ENCODE peak calls at places on chromosomes 11 and 22, in seven cellular contexts. I, J, H, F, Z, M and S are unnamed samples.
A peak's percentile ranks its signal among the peaks of the same experiment; 100 is the strongest.

GRCh38 chr11:1679881-1680280 is 17.1 kb upstream of the KRTAP5-6 start:
- DNase-seq in I (no peak), J (no peak), H (no peak), F (no peak), Z (no peak), M (no peak), S (no peak)

GRCh38 chr11:86606270-86606848 is 66.1 kb downstream of the ME3 start:
- DNase-seq in I (no peak), J (no peak), H (no peak), F (no peak), Z (no peak), M (no peak), S (no peak)

GRCh38 chr11:69905611-69906452 is 86.6 kb upstream of the FGF3 start:
- DNase-seq in I (no peak), J (peak; percentile 81), H (no peak), F (no peak), Z (no peak), M (no peak), S (no peak)

GRCh38 chr22:29136715-29137700 is 64.2 kb downstream of the KREMEN1 start:
- DNase-seq in I (no peak), J (no peak), H (no peak), F (no peak), Z (no peak), M (no peak), S (no peak)

GRCh38 chr11:38130514-38130913 is 1532.5 kb upstream of the RAG2 start:
- DNase-seq in I (no peak), J (no peak), H (no peak), F (no peak), Z (no peak), M (no peak), S (no peak)

GRCh38 chr11:65810046-65810868 is 23.4 kb downstream of the OVOL1 start:
- DNase-seq in I (no peak), J (no peak), H (peak; percentile 32), F (no peak), Z (peak; percentile 27), M (no peak), S (no peak)

GRCh38 chr22:39177456-39177775 is 24.9 kb upstream of the CBX7 start:
- DNase-seq in I (no peak), J (no peak), H (no peak), F (no peak), Z (no peak), M (no peak), S (no peak)

GRCh38 chr11:34346551-34346950 is 11.3 kb downstream of the ABTB2 start:
- DNase-seq in I (no peak), J (no peak), H (peak; percentile 78), F (no peak), Z (no peak), M (no peak), S (no peak)

DNA sequence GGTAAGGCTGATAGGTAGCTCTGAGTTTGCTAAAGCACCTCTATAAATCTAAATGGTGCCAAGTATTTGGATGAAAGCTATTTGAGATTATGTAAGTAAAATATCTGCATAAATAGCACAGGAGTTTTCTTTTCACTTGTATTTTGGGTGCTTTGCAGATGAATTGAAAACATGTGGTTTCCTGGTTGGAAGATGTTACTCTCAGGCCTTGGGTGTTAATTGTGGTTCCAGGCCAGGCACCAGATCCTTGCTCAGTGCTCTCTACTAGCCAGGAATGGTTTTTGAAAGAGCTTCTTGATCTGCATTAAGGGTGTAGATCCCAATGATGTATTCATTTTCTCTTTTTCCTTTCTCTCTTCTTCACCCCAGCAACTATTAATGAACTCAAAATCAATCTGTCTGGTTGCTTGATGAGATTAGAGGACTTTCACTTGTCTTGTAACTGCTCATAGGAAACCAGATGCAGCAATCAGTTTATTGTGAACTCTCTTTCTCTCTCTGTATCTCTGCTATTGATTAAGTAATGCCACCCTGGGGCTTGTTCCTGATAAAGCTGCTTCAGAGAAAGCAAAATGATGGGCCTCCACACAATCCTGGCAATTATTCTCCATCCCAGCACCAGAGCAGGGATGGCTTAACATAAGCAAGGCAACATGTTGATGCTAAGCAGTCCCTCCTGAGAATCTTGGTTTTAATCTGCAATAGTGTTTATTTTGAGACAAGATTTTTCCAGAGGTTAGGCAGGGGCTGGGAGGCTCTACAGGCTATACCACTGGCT is 147.0 kb upstream of the NTM start:
- DNase-seq in I (no peak), J (no peak), H (no peak), F (no peak), Z (no peak), M (no peak), S (peak; percentile 4)
- TF ChIP-seq CEBPB in I (no peak), J (no peak), H (no peak), F (no peak), Z (no peak), M (no peak), S (no peak)

DNA sequence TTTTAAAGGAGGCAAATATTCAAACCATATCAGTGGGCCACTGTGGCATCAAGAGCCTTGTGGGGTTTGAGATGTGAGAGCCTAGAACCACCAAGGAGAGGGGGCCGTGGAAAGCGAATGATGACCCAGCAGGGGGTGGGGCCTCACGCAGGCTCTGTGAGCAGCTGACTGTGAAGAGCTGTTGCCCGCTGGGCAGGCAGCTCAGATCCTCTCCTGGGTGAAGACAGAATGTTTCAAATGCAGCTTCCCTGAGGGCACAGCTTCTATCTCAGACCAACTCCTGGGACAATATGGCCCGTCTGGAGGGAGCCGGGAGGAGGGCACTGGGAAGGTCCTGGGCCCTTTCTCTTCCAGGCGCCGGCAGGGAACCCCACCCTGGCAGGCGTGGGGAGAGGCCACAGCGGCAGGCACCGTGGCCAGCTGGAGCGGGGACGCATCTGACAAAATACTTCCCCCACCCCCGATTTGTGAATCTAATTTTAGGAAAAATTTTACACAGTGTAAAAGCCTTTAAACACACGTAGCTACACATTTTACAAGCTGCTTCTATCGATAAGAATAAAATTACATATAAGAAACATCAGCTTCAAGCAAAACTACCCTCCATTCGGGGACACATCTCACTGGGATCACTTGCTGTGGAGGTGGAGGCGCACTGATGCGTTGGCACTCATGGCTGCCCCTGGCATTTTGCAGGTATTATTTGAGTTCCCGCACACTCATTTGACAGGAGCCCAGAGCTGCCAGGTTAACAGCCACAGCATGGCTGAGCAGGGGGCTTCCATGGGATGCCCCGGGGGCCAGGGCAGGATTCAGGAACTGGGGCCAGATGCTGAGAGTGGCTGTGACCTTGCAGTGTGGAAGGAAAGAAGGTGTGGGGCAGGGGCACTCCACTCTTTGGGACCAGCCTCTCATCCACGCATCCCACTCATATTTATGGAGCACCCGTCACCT is 40.3 kb downstream of the PARVG start:
- DNase-seq in I (no peak), J (no peak), H (no peak), F (no peak), Z (no peak), M (no peak), S (no peak)
- TF ChIP-seq CEBPB in I (no peak), J (no peak), H (no peak), F (no peak), Z (no peak), M (no peak), S (no peak)

GRCh38 chr11:4546876-4547275 is 1.9 kb downstream of the OR52M1 start:
- DNase-seq in I (no peak), J (no peak), H (peak; percentile 17), F (no peak), Z (no peak), M (no peak), S (no peak)

GRCh38 chr11:4551346-4551979 is 6.5 kb downstream of the OR52M1 start:
- DNase-seq in I (no peak), J (peak; percentile 47), H (peak; percentile 19), F (peak; percentile 16), Z (peak; percentile 7), M (no peak), S (no peak)
- TF ChIP-seq CEBPB in I (no peak), J (no peak), H (no peak), F (no peak), Z (no peak), M (no peak), S (no peak)

GRCh38 chr11:46721286-46721685 is 2.3 kb downstream of the F2 start:
- DNase-seq in I (no peak), J (no peak), H (no peak), F (no peak), Z (no peak), M (no peak), S (no peak)

GRCh38 chr11:46718155-46719019 is 626 bp upstream of the F2 start:
- DNase-seq in I (no peak), J (no peak), H (peak; percentile 87), F (no peak), Z (peak; percentile 98), M (no peak), S (no peak)

GRCh38 chr11:46722566-46723358 is 3.7 kb downstream of the F2 start:
- DNase-seq in I (no peak), J (no peak), H (no peak), F (no peak), Z (no peak), M (no peak), S (no peak)

GRCh38 chr11:46719048-46719542 is at the start of gene F2:
- DNase-seq in I (no peak), J (no peak), H (peak; percentile 40), F (no peak), Z (peak; percentile 96), M (no peak), S (no peak)

DNA sequence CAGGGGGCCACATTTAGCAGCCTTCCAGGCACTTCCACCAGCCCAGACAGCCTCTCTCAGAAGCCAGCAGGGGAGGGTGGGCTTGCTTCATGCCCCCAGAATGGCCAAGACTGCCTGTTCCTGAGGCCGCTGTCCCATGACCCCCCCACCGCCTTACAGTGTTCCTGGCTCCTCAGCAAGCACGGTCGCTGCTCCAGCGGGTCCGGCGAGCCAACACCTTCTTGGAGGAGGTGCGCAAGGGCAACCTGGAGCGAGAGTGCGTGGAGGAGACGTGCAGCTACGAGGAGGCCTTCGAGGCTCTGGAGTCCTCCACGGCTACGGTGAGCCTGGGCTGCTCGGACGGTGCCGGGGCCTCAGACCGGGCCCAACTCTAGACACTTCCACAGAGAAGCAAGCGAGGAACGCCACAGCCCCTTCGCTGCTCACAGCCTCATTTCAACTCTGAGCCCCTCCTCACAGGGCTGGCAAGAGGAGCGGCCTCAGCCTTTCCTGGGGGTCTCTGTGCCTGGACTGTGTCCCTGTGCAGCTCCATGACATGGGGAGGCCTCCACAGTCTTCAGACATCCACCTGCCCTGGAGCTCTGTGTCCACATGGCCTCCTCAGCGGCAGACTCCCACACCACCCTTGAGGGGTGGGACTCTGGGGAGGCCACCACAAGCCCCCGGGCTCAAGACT is 668 bp downstream of the F2 start:
- DNase-seq in I (no peak), J (no peak), H (no peak), F (no peak), Z (no peak), M (no peak), S (no peak)
- TF ChIP-seq CEBPB in I (no peak), J (no peak), H (no peak), F (no peak), Z (no peak), M (no peak), S (no peak)

GRCh38 chr11:67416416-67417335 is 1.2 kb downstream of the CARNS1 start:
- DNase-seq in I (no peak), J (no peak), H (peak; percentile 78), F (no peak), Z (peak; percentile 64), M (no peak), S (no peak)
- TF ChIP-seq CEBPB in I (no peak), J (no peak), H (no peak), F (no peak), Z (no peak), M (no peak), S (no peak)